ENCODE peak calls at places on chromosomes 7 and 10, in nine cellular contexts. O, I, K, Q, B, J, N, V and Z are unnamed samples.
A peak's percentile ranks its signal among the peaks of the same experiment; 100 is the strongest.

GRCh38 chr7:105896407-105896842 is 20.0 kb upstream of the ATXN7L1 start:
- DNase-seq in O (no peak), I (no peak), K (no peak), Q (no peak), B (peak; percentile 52), J (no peak), N (no peak), V (no peak), Z (no peak)

GRCh38 chr7:54629771-54630170 is 87.6 kb downstream of the VSTM2A start:
- DNase-seq in O (no peak), I (no peak), K (no peak), Q (no peak), B (no peak), J (no peak), N (no peak), V (no peak), Z (no peak)

GRCh38 chr10:12419279-12419847 is 70.0 kb downstream of the CAMK1D start:
- DNase-seq in O (peak; percentile 62), I (peak; percentile 85), K (no peak), Q (peak; percentile 76), B (peak; percentile 66), J (no peak), N (peak; percentile 77), V (peak; percentile 93), Z (peak; percentile 96)

GRCh38 chr7:151430391-151431205 is 9.3 kb downstream of the CRYGN start:
- DNase-seq in O (no peak), I (peak; percentile 60), K (no peak), Q (no peak), B (no peak), J (no peak), N (no peak), V (no peak), Z (no peak)

GRCh38 chr7:116211006-116211912 is 920 bp downstream of the TES start:
- DNase-seq in O (peak; percentile 61), I (peak; percentile 90), K (peak; percentile 20), Q (peak; percentile 80), B (no peak), J (peak; percentile 72), N (peak; percentile 84), V (peak; percentile 91), Z (peak; percentile 67)

GRCh38 chr7:108067844-108068243 is 62.3 kb downstream of the LAMB4 start:
- DNase-seq in O (no peak), I (no peak), K (no peak), Q (no peak), B (no peak), J (no peak), N (no peak), V (no peak), Z (no peak)

GRCh38 chr7:35551682-35552081 is 143.3 kb downstream of the HERPUD2 start:
- DNase-seq in O (no peak), I (no peak), K (no peak), Q (no peak), B (no peak), J (no peak), N (no peak), V (no peak), Z (no peak)

GRCh38 chr7:93374345-93374940 is 142.3 kb downstream of the VPS50 start:
- DNase-seq in O (no peak), I (no peak), K (no peak), Q (no peak), B (peak; percentile 12), J (peak; percentile 28), N (no peak), V (peak; percentile 20), Z (no peak)

GRCh38 chr7:27339478-27339877 is 96.9 kb downstream of the EVX1 start:
- DNase-seq in O (no peak), I (no peak), K (peak; percentile 72), Q (no peak), B (no peak), J (no peak), N (no peak), V (no peak), Z (no peak)

GRCh38 chr7:36045830-36046341 is 107.2 kb upstream of the EEPD1 start:
- DNase-seq in O (no peak), I (no peak), K (no peak), Q (no peak), B (no peak), J (no peak), N (no peak), V (no peak), Z (no peak)

GRCh38 chr10:68348265-68348741 is 15.6 kb upstream of the PBLD start:
- DNase-seq in O (no peak), I (peak; percentile 77), K (no peak), Q (peak; percentile 30), B (no peak), J (peak; percentile 76), N (no peak), V (peak; percentile 27), Z (no peak)

GRCh38 chr10:19930936-19931859 is 115.0 kb downstream of the PLXDC2 start:
- DNase-seq in O (no peak), I (no peak), K (no peak), Q (no peak), B (no peak), J (peak; percentile 5), N (no peak), V (peak; percentile 89), Z (peak; percentile 63)

GRCh38 chr7:138449580-138449979 is 10.5 kb upstream of the TRIM24 start:
- DNase-seq in O (no peak), I (peak; percentile 78), K (no peak), Q (peak; percentile 17), B (no peak), J (peak; percentile 10), N (no peak), V (no peak), Z (no peak)

GRCh38 chr10:48446785-48447184 is 140.3 kb downstream of the MAPK8 start:
- DNase-seq in O (no peak), I (peak; percentile 58), K (no peak), Q (no peak), B (no peak), J (no peak), N (no peak), V (no peak), Z (no peak)

GRCh38 chr7:27107391-27107900 is 5.0 kb upstream of the HOXA2 start:
- DNase-seq in O (no peak), I (no peak), K (no peak), Q (no peak), B (no peak), J (no peak), N (no peak), V (peak; percentile 64), Z (no peak)

GRCh38 chr10:123097039-123097438 is 38.7 kb upstream of the HMX3 start:
- DNase-seq in O (no peak), I (no peak), K (no peak), Q (no peak), B (no peak), J (no peak), N (no peak), V (no peak), Z (no peak)

GRCh38 chr7:108824840-108825540 is 255.3 kb downstream of the DNAJB9 start:
- DNase-seq in O (no peak), I (no peak), K (no peak), Q (no peak), B (no peak), J (no peak), N (no peak), V (peak; percentile 6), Z (peak; percentile 63)